ENCODE peak calls at places on chromosomes 6 and 20, in six cellular contexts. One of them, this sample, is unnamed.

GRCh38 chr6:73585566-73586415 is 65.0 kb upstream of the EEF1A1 start:
- DNase-seq in globus pallidus: peak
- DNase-seq in fibroblast of lung: peak
- DNase-seq in RWPE1: peak
- DNase-seq in stimulated activated CD4-positive, alpha-beta T cell treated with anti-CD3 and anti-CD28 coated beads, Interleukin-1b, Interleukin-23, amount 100 ng/mL, for 4 hours: peak
- DNase-seq in C1 segment of cervical spinal cord: no peak
- DNase-seq in this sample: peak

GRCh38 chr20:49247169-49247734 is 28.0 kb downstream of the DDX27 start:
- DNase-seq in C1 segment of cervical spinal cord: no peak
- DNase-seq in globus pallidus: no peak
- DNase-seq in stimulated activated CD4-positive, alpha-beta T cell treated with anti-CD3 and anti-CD28 coated beads, Interleukin-1b, Interleukin-23, amount 100 ng/mL, for 4 hours: no peak
- DNase-seq in fibroblast of lung: no peak
- DNase-seq in RWPE1: no peak
- DNase-seq in this sample: no peak

GRCh38 chr6:9628819-9629218 is 786.1 kb downstream of the TFAP2A start:
- DNase-seq in globus pallidus: no peak
- DNase-seq in fibroblast of lung: no peak
- DNase-seq in C1 segment of cervical spinal cord: no peak
- DNase-seq in stimulated activated CD4-positive, alpha-beta T cell treated with anti-CD3 and anti-CD28 coated beads, Interleukin-1b, Interleukin-23, amount 100 ng/mL, for 4 hours: no peak
- DNase-seq in RWPE1: peak
- DNase-seq in this sample: no peak

GRCh38 chr6:108744244-108744972 is 103.8 kb upstream of the ARMC2 start:
- DNase-seq in fibroblast of lung: no peak
- DNase-seq in RWPE1: no peak
- DNase-seq in C1 segment of cervical spinal cord: no peak
- DNase-seq in globus pallidus: peak
- DNase-seq in stimulated activated CD4-positive, alpha-beta T cell treated with anti-CD3 and anti-CD28 coated beads, Interleukin-1b, Interleukin-23, amount 100 ng/mL, for 4 hours: no peak
- DNase-seq in this sample: no peak

GRCh38 chr6:43699564-43700186 is 12.1 kb upstream of the MRPS18A start:
- DNase-seq in RWPE1: peak
- DNase-seq in stimulated activated CD4-positive, alpha-beta T cell treated with anti-CD3 and anti-CD28 coated beads, Interleukin-1b, Interleukin-23, amount 100 ng/mL, for 4 hours: no peak
- DNase-seq in fibroblast of lung: peak
- DNase-seq in globus pallidus: no peak
- DNase-seq in C1 segment of cervical spinal cord: no peak
- DNase-seq in this sample: no peak

GRCh38 chr6:163263196-163263595 is 151.3 kb upstream of the QKI start:
- DNase-seq in globus pallidus: peak
- DNase-seq in stimulated activated CD4-positive, alpha-beta T cell treated with anti-CD3 and anti-CD28 coated beads, Interleukin-1b, Interleukin-23, amount 100 ng/mL, for 4 hours: no peak
- DNase-seq in C1 segment of cervical spinal cord: peak
- DNase-seq in RWPE1: no peak
- DNase-seq in fibroblast of lung: peak
- DNase-seq in this sample: no peak

GRCh38 chr20:37395921-37396519 is 50.1 kb downstream of the SRC start:
- DNase-seq in C1 segment of cervical spinal cord: no peak
- DNase-seq in fibroblast of lung: no peak
- DNase-seq in RWPE1: no peak
- DNase-seq in globus pallidus: no peak
- DNase-seq in stimulated activated CD4-positive, alpha-beta T cell treated with anti-CD3 and anti-CD28 coated beads, Interleukin-1b, Interleukin-23, amount 100 ng/mL, for 4 hours: no peak
- DNase-seq in this sample: no peak

GRCh38 chr20:4275689-4276088 is 260.3 kb upstream of the RNF24 start:
- DNase-seq in fibroblast of lung: no peak
- DNase-seq in RWPE1: no peak
- DNase-seq in C1 segment of cervical spinal cord: no peak
- DNase-seq in globus pallidus: no peak
- DNase-seq in stimulated activated CD4-positive, alpha-beta T cell treated with anti-CD3 and anti-CD28 coated beads, Interleukin-1b, Interleukin-23, amount 100 ng/mL, for 4 hours: no peak
- DNase-seq in this sample: no peak

GRCh38 chr20:62578294-62578897 is 63.9 kb upstream of the SLCO4A1 start:
- DNase-seq in C1 segment of cervical spinal cord: no peak
- DNase-seq in globus pallidus: no peak
- DNase-seq in stimulated activated CD4-positive, alpha-beta T cell treated with anti-CD3 and anti-CD28 coated beads, Interleukin-1b, Interleukin-23, amount 100 ng/mL, for 4 hours: no peak
- DNase-seq in fibroblast of lung: no peak
- DNase-seq in RWPE1: no peak
- DNase-seq in this sample: no peak

GRCh38 chr6:56842602-56843475 is 112.1 kb upstream of the BEND6 start:
- DNase-seq in fibroblast of lung: peak
- DNase-seq in stimulated activated CD4-positive, alpha-beta T cell treated with anti-CD3 and anti-CD28 coated beads, Interleukin-1b, Interleukin-23, amount 100 ng/mL, for 4 hours: no peak
- DNase-seq in C1 segment of cervical spinal cord: peak
- DNase-seq in globus pallidus: no peak
- DNase-seq in RWPE1: peak
- DNase-seq in this sample: peak

GRCh38 chr6:139640453-139640852 is 266.0 kb upstream of the CITED2 start:
- DNase-seq in C1 segment of cervical spinal cord: no peak
- DNase-seq in RWPE1: no peak
- DNase-seq in globus pallidus: no peak
- DNase-seq in stimulated activated CD4-positive, alpha-beta T cell treated with anti-CD3 and anti-CD28 coated beads, Interleukin-1b, Interleukin-23, amount 100 ng/mL, for 4 hours: no peak
- DNase-seq in fibroblast of lung: peak
- DNase-seq in this sample: no peak

GRCh38 chr20:13302647-13303425 is 81.8 kb downstream of the ISM1 start:
- DNase-seq in stimulated activated CD4-positive, alpha-beta T cell treated with anti-CD3 and anti-CD28 coated beads, Interleukin-1b, Interleukin-23, amount 100 ng/mL, for 4 hours: peak
- DNase-seq in C1 segment of cervical spinal cord: no peak
- DNase-seq in RWPE1: peak
- DNase-seq in globus pallidus: peak
- DNase-seq in fibroblast of lung: no peak
- DNase-seq in this sample: peak

GRCh38 chr20:36093025-36093803 is 61.3 kb upstream of the EPB41L1 start:
- DNase-seq in RWPE1: no peak
- DNase-seq in C1 segment of cervical spinal cord: no peak
- DNase-seq in globus pallidus: no peak
- DNase-seq in fibroblast of lung: peak
- DNase-seq in stimulated activated CD4-positive, alpha-beta T cell treated with anti-CD3 and anti-CD28 coated beads, Interleukin-1b, Interleukin-23, amount 100 ng/mL, for 4 hours: peak
- DNase-seq in this sample: peak

GRCh38 chr6:35451354-35452185 is 568 bp upstream of the FANCE start:
- DNase-seq in C1 segment of cervical spinal cord: no peak
- DNase-seq in fibroblast of lung: no peak
- DNase-seq in stimulated activated CD4-positive, alpha-beta T cell treated with anti-CD3 and anti-CD28 coated beads, Interleukin-1b, Interleukin-23, amount 100 ng/mL, for 4 hours: no peak
- DNase-seq in globus pallidus: no peak
- DNase-seq in RWPE1: no peak
- DNase-seq in this sample: no peak

GRCh38 chr6:5507056-5507722 is 245.9 kb downstream of the FARS2 start:
- DNase-seq in globus pallidus: no peak
- DNase-seq in fibroblast of lung: no peak
- DNase-seq in stimulated activated CD4-positive, alpha-beta T cell treated with anti-CD3 and anti-CD28 coated beads, Interleukin-1b, Interleukin-23, amount 100 ng/mL, for 4 hours: no peak
- DNase-seq in C1 segment of cervical spinal cord: no peak
- DNase-seq in RWPE1: no peak
- DNase-seq in this sample: no peak

GRCh38 chr6:168164462-168165061 is 85.5 kb upstream of the FRMD1 start:
- DNase-seq in globus pallidus: no peak
- DNase-seq in RWPE1: no peak
- DNase-seq in stimulated activated CD4-positive, alpha-beta T cell treated with anti-CD3 and anti-CD28 coated beads, Interleukin-1b, Interleukin-23, amount 100 ng/mL, for 4 hours: no peak
- DNase-seq in fibroblast of lung: no peak
- DNase-seq in C1 segment of cervical spinal cord: no peak
- DNase-seq in this sample: no peak

GRCh38 chr6:46606318-46606717 is 46.3 kb downstream of the CYP39A1 start:
- DNase-seq in C1 segment of cervical spinal cord: no peak
- DNase-seq in fibroblast of lung: no peak
- DNase-seq in stimulated activated CD4-positive, alpha-beta T cell treated with anti-CD3 and anti-CD28 coated beads, Interleukin-1b, Interleukin-23, amount 100 ng/mL, for 4 hours: no peak
- DNase-seq in RWPE1: no peak
- DNase-seq in globus pallidus: peak
- DNase-seq in this sample: no peak

GRCh38 chr6:160933256-160933655 is 58.3 kb upstream of the MAP3K4 start:
- DNase-seq in globus pallidus: no peak
- DNase-seq in C1 segment of cervical spinal cord: no peak
- DNase-seq in stimulated activated CD4-positive, alpha-beta T cell treated with anti-CD3 and anti-CD28 coated beads, Interleukin-1b, Interleukin-23, amount 100 ng/mL, for 4 hours: no peak
- DNase-seq in RWPE1: no peak
- DNase-seq in fibroblast of lung: no peak
- DNase-seq in this sample: no peak

GRCh38 chr6:139699335-139699734 is 324.9 kb upstream of the CITED2 start:
- DNase-seq in stimulated activated CD4-positive, alpha-beta T cell treated with anti-CD3 and anti-CD28 coated beads, Interleukin-1b, Interleukin-23, amount 100 ng/mL, for 4 hours: no peak
- DNase-seq in fibroblast of lung: peak
- DNase-seq in globus pallidus: no peak
- DNase-seq in RWPE1: no peak
- DNase-seq in C1 segment of cervical spinal cord: no peak
- DNase-seq in this sample: peak

GRCh38 chr6:72466971-72467566 is 154.8 kb upstream of the KCNQ5 start:
- DNase-seq in fibroblast of lung: peak
- DNase-seq in globus pallidus: peak
- DNase-seq in C1 segment of cervical spinal cord: no peak
- DNase-seq in stimulated activated CD4-positive, alpha-beta T cell treated with anti-CD3 and anti-CD28 coated beads, Interleukin-1b, Interleukin-23, amount 100 ng/mL, for 4 hours: no peak
- DNase-seq in RWPE1: no peak
- DNase-seq in this sample: no peak

GRCh38 chr20:61253640-61254511 is 1.8 kb downstream of the CDH4 start:
- DNase-seq in fibroblast of lung: peak
- DNase-seq in C1 segment of cervical spinal cord: no peak
- DNase-seq in stimulated activated CD4-positive, alpha-beta T cell treated with anti-CD3 and anti-CD28 coated beads, Interleukin-1b, Interleukin-23, amount 100 ng/mL, for 4 hours: no peak
- DNase-seq in globus pallidus: no peak
- DNase-seq in RWPE1: peak
- DNase-seq in this sample: peak

GRCh38 chr6:151807513-151808330 is at the start of gene ESR1:
- DNase-seq in globus pallidus: no peak
- DNase-seq in fibroblast of lung: no peak
- DNase-seq in RWPE1: peak
- DNase-seq in C1 segment of cervical spinal cord: no peak
- DNase-seq in stimulated activated CD4-positive, alpha-beta T cell treated with anti-CD3 and anti-CD28 coated beads, Interleukin-1b, Interleukin-23, amount 100 ng/mL, for 4 hours: no peak
- DNase-seq in this sample: peak